ENCODE peak calls at places on chromosomes 5 and 9, in seven cellular contexts. One of them, this sample, is unnamed.

GRCh38 chr5:71528206-71528605 is 58.9 kb upstream of the MCCC2 start:
- DNase-seq in K562: no peak
- DNase-seq in GM12878: no peak
- DNase-seq in SK-N-SH: no peak
- DNase-seq in H1: no peak
- DNase-seq in HepG2: no peak
- DNase-seq in HCT116: no peak
- DNase-seq in this sample: no peak

GRCh38 chr5:2265341-2265740 is 382.6 kb upstream of the IRX4 start:
- DNase-seq in SK-N-SH: no peak
- DNase-seq in K562: no peak
- DNase-seq in HCT116: no peak
- DNase-seq in H1: no peak
- DNase-seq in GM12878: no peak
- DNase-seq in HepG2: no peak
- DNase-seq in this sample: no peak

GRCh38 chr5:175493726-175494125 is 15.4 kb downstream of the SFXN1 start:
- DNase-seq in GM12878: no peak
- DNase-seq in HCT116: no peak
- DNase-seq in H1: no peak
- DNase-seq in SK-N-SH: no peak
- DNase-seq in K562: no peak
- DNase-seq in HepG2: no peak
- DNase-seq in this sample: no peak

GRCh38 chr9:27572566-27572917 is 739 bp downstream of the C9orf72 start:
- DNase-seq in SK-N-SH: peak
- DNase-seq in GM12878: no peak
- DNase-seq in HCT116: no peak
- DNase-seq in H1: no peak
- DNase-seq in K562: no peak
- DNase-seq in HepG2: peak
- DNase-seq in this sample: no peak

GRCh38 chr5:14101922-14102321 is 41.2 kb upstream of the TRIO start:
- DNase-seq in H1: no peak
- DNase-seq in HepG2: no peak
- DNase-seq in K562: no peak
- DNase-seq in GM12878: no peak
- DNase-seq in HCT116: no peak
- DNase-seq in SK-N-SH: no peak
- DNase-seq in this sample: no peak

GRCh38 chr5:139687656-139688055 is 39.5 kb downstream of the CXXC5 start:
- DNase-seq in HCT116: no peak
- DNase-seq in K562: no peak
- DNase-seq in GM12878: no peak
- DNase-seq in SK-N-SH: no peak
- DNase-seq in H1: no peak
- DNase-seq in HepG2: no peak
- DNase-seq in this sample: no peak

GRCh38 chr9:37371565-37372464 is 50.7 kb upstream of the GRHPR start:
- DNase-seq in SK-N-SH: no peak
- DNase-seq in H1: no peak
- DNase-seq in K562: no peak
- DNase-seq in HepG2: no peak
- DNase-seq in GM12878: peak
- DNase-seq in HCT116: no peak
- DNase-seq in this sample: no peak

GRCh38 chr5:64947031-64947430 is 178.3 kb downstream of the CWC27 start:
- DNase-seq in HepG2: peak
- DNase-seq in GM12878: no peak
- DNase-seq in SK-N-SH: peak
- DNase-seq in H1: no peak
- DNase-seq in K562: no peak
- DNase-seq in HCT116: no peak
- DNase-seq in this sample: peak

GRCh38 chr9:96061293-96061987 is 185.9 kb downstream of the ERCC6L2 start:
- DNase-seq in GM12878: no peak
- DNase-seq in SK-N-SH: peak
- DNase-seq in H1: no peak
- DNase-seq in K562: peak
- DNase-seq in HCT116: peak
- DNase-seq in HepG2: peak
- DNase-seq in this sample: peak

GRCh38 chr5:150945501-150945900 is 40.7 kb upstream of the ZNF300 start:
- DNase-seq in H1: no peak
- DNase-seq in K562: no peak
- DNase-seq in SK-N-SH: no peak
- DNase-seq in GM12878: no peak
- DNase-seq in HepG2: no peak
- DNase-seq in HCT116: no peak
- DNase-seq in this sample: no peak

GRCh38 chr9:131525643-131526565 is 5.2 kb downstream of the UCK1 start:
- DNase-seq in HCT116: no peak
- DNase-seq in SK-N-SH: no peak
- DNase-seq in HepG2: no peak
- DNase-seq in H1: no peak
- DNase-seq in K562: no peak
- DNase-seq in GM12878: no peak
- DNase-seq in this sample: no peak

GRCh38 chr9:102594216-102594615 is 400.9 kb upstream of the CYLC2 start:
- DNase-seq in K562: no peak
- DNase-seq in HCT116: no peak
- DNase-seq in H1: no peak
- DNase-seq in SK-N-SH: no peak
- DNase-seq in HepG2: no peak
- DNase-seq in GM12878: no peak
- DNase-seq in this sample: no peak

GRCh38 chr9:128992995-128993394 is 35.1 kb downstream of the SH3GLB2 start:
- DNase-seq in SK-N-SH: no peak
- DNase-seq in HepG2: no peak
- DNase-seq in K562: no peak
- DNase-seq in GM12878: no peak
- DNase-seq in HCT116: no peak
- DNase-seq in H1: no peak
- DNase-seq in this sample: no peak

GRCh38 chr9:81396528-81396927 is 292.8 kb downstream of the TLE1 start:
- DNase-seq in HepG2: no peak
- DNase-seq in GM12878: no peak
- DNase-seq in H1: no peak
- DNase-seq in K562: no peak
- DNase-seq in SK-N-SH: no peak
- DNase-seq in HCT116: no peak
- DNase-seq in this sample: no peak

GRCh38 chr5:81851481-81852178 is 100.7 kb upstream of the SSBP2 start:
- DNase-seq in H1: peak
- DNase-seq in K562: peak
- DNase-seq in HepG2: peak
- DNase-seq in SK-N-SH: peak
- DNase-seq in GM12878: peak
- DNase-seq in HCT116: peak
- DNase-seq in this sample: peak

GRCh38 chr5:76204713-76205112 is 121.5 kb downstream of the SV2C start:
- DNase-seq in H1: no peak
- DNase-seq in K562: no peak
- DNase-seq in GM12878: no peak
- DNase-seq in SK-N-SH: no peak
- DNase-seq in HCT116: no peak
- DNase-seq in HepG2: no peak
- DNase-seq in this sample: peak

DNA sequence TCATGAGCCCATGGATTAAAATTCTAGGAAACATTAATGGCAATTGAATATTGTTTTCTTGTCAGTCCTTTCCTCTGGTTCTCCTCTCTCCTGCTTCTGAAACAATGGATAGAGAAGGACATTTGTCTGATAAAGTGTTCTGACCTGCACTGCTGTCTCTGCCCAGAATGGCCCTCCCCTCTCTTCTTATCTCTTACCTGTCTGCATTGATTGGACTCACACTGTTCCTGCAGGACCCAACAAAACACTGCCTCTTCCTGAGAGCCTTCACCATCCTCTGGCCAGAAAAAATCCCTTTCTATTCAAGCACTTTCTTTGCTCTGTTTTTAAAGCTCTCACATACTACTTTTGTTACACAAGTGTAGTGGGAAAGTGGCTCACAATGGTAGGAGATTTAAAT is 143.8 kb upstream of the DHFR start:
- DNase-seq in H1: no peak
- DNase-seq in SK-N-SH: no peak
- DNase-seq in HCT116: no peak
- DNase-seq in GM12878: no peak
- DNase-seq in K562: no peak
- DNase-seq in HepG2: no peak
- DNase-seq in this sample: no peak
- TF ChIP-seq JUND in H1: no peak
- TF ChIP-seq JUND in SK-N-SH: no peak
- TF ChIP-seq JUND in HCT116: no peak
- TF ChIP-seq JUND in GM12878: no peak
- TF ChIP-seq JUND in K562: no peak
- TF ChIP-seq JUND in HepG2: no peak
- TF ChIP-seq JUND in this sample: no peak

GRCh38 chr5:172642511-172642910 is 1.4 kb downstream of the NEURL1B start:
- DNase-seq in HCT116: no peak
- DNase-seq in HepG2: no peak
- DNase-seq in H1: no peak
- DNase-seq in GM12878: no peak
- DNase-seq in SK-N-SH: no peak
- DNase-seq in K562: no peak
- DNase-seq in this sample: no peak

GRCh38 chr5:172642046-172642409 is 965 bp downstream of the NEURL1B start:
- DNase-seq in GM12878: no peak
- DNase-seq in H1: no peak
- DNase-seq in K562: no peak
- DNase-seq in HCT116: no peak
- DNase-seq in HepG2: no peak
- DNase-seq in SK-N-SH: no peak
- DNase-seq in this sample: no peak

GRCh38 chr5:172641359-172642045 is 439 bp downstream of the NEURL1B start:
- DNase-seq in GM12878: no peak
- DNase-seq in K562: no peak
- DNase-seq in H1: no peak
- DNase-seq in HCT116: no peak
- DNase-seq in SK-N-SH: peak
- DNase-seq in HepG2: no peak
- DNase-seq in this sample: peak

GRCh38 chr5:172640139-172640538 is 924 bp upstream of the NEURL1B start:
- DNase-seq in HCT116: no peak
- DNase-seq in SK-N-SH: no peak
- DNase-seq in GM12878: no peak
- DNase-seq in K562: no peak
- DNase-seq in HepG2: no peak
- DNase-seq in H1: no peak
- DNase-seq in this sample: no peak

DNA sequence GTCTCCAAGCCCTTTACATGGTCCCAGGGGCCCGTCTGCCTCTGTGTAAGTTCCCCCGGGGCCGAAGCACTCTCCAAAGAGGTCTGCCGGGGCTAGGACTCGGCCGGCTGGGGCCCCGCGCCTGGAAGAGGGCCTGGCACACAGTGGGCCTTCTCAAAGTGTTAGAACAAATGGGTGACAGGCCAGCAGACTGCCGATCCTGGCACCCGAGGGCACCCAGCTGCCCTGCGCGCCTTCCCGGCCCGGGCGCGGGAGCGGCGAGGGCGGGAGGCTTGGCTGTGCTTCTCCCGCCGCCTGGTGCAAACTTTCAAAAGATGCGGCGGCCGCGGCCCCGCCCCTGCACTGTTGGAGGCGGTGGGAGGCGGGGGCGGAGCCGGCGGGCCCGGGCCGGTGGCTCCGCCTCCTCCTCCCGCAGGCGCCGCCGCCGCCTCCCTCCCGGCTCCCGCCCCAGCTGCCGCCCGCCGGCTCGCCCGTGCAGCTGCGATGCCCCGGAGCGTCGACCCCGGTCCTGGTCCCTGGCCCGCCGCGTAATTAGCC is at the start of gene NEURL1B:
- DNase-seq in K562: peak
- DNase-seq in H1: no peak
- DNase-seq in HCT116: peak
- DNase-seq in SK-N-SH: peak
- DNase-seq in GM12878: no peak
- DNase-seq in HepG2: peak
- DNase-seq in this sample: peak
- TF ChIP-seq JUND in K562: no peak
- TF ChIP-seq JUND in H1: no peak
- TF ChIP-seq JUND in HCT116: no peak
- TF ChIP-seq JUND in SK-N-SH: no peak
- TF ChIP-seq JUND in GM12878: no peak
- TF ChIP-seq JUND in HepG2: no peak
- TF ChIP-seq JUND in this sample: no peak

GRCh38 chr5:89303033-89303480 is 420.1 kb upstream of the MEF2C start:
- DNase-seq in HCT116: no peak
- DNase-seq in HepG2: no peak
- DNase-seq in GM12878: peak
- DNase-seq in H1: no peak
- DNase-seq in K562: no peak
- DNase-seq in SK-N-SH: no peak
- DNase-seq in this sample: no peak

GRCh38 chr5:89299998-89300397 is 417.0 kb upstream of the MEF2C start:
- DNase-seq in GM12878: no peak
- DNase-seq in HCT116: no peak
- DNase-seq in HepG2: no peak
- DNase-seq in H1: no peak
- DNase-seq in SK-N-SH: no peak
- DNase-seq in K562: no peak
- DNase-seq in this sample: no peak

GRCh38 chr5:89302102-89302891 is 419.3 kb upstream of the MEF2C start:
- DNase-seq in SK-N-SH: no peak
- DNase-seq in GM12878: no peak
- DNase-seq in H1: no peak
- DNase-seq in HCT116: no peak
- DNase-seq in HepG2: no peak
- DNase-seq in K562: no peak
- DNase-seq in this sample: no peak

GRCh38 chr5:89300426-89300970 is 417.5 kb upstream of the MEF2C start:
- DNase-seq in SK-N-SH: no peak
- DNase-seq in H1: no peak
- DNase-seq in HepG2: no peak
- DNase-seq in K562: no peak
- DNase-seq in HCT116: no peak
- DNase-seq in GM12878: no peak
- DNase-seq in this sample: no peak

GRCh38 chr5:89301572-89302025 is 418.6 kb upstream of the MEF2C start:
- DNase-seq in H1: no peak
- DNase-seq in SK-N-SH: no peak
- DNase-seq in GM12878: peak
- DNase-seq in K562: no peak
- DNase-seq in HepG2: no peak
- DNase-seq in HCT116: no peak
- DNase-seq in this sample: no peak
- TF ChIP-seq JUND in H1: no peak
- TF ChIP-seq JUND in SK-N-SH: no peak
- TF ChIP-seq JUND in GM12878: peak
- TF ChIP-seq JUND in K562: no peak
- TF ChIP-seq JUND in HepG2: no peak
- TF ChIP-seq JUND in HCT116: no peak
- TF ChIP-seq JUND in this sample: no peak

DNA sequence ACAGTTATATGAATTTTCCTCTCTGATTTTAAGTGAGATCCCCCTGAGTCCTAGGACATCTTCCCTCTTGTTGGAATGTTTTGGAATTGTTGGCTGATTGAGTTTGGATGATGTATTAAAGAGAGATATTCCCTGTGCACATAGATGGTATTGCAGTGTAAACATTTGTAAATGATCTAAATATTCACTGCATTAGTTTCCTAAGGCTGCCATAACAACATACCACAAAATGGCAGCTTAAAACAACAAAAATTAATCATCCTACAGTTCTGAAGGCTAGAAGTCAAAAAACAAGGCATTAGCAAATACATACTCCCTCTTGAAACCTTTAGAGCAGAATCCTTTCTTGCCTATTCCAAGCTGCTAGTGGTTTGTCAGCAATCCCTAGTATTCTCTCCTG is 38.0 kb upstream of the MROH2B start:
- DNase-seq in H1: no peak
- DNase-seq in HCT116: no peak
- DNase-seq in K562: no peak
- DNase-seq in SK-N-SH: no peak
- DNase-seq in GM12878: no peak
- DNase-seq in HepG2: no peak
- DNase-seq in this sample: no peak
- TF ChIP-seq JUND in H1: no peak
- TF ChIP-seq JUND in HCT116: no peak
- TF ChIP-seq JUND in K562: no peak
- TF ChIP-seq JUND in SK-N-SH: no peak
- TF ChIP-seq JUND in GM12878: no peak
- TF ChIP-seq JUND in HepG2: no peak
- TF ChIP-seq JUND in this sample: no peak